ENCODE peak calls at places on chromosomes 2 and 18, in four cellular contexts. O, R, F and C are unnamed samples.

GRCh38 chr18:73283032-73283431 is 415.2 kb upstream of the NETO1 start:
- DNase-seq in O (no peak), R (no peak), F (peak), C (no peak)

GRCh38 chr18:27202771-27203170 is 17.7 kb upstream of the CHST9 start:
- DNase-seq in O (no peak), R (no peak), F (no peak), C (no peak)

GRCh38 chr2:63899639-63900038 is 57.9 kb downstream of the UGP2 start:
- DNase-seq in O (no peak), R (no peak), F (no peak), C (no peak)

GRCh38 chr2:94982661-94983060 is 42.8 kb upstream of the MAL start:
- DNase-seq in O (no peak), R (no peak), F (peak), C (no peak)

GRCh38 chr2:98805412-98806265 is 74.7 kb upstream of the MGAT4A start:
- DNase-seq in O (peak), R (no peak), F (peak), C (peak)

GRCh38 chr2:70921839-70922590 is 13.7 kb upstream of the ATP6V1B1 start:
- DNase-seq in O (peak), R (no peak), F (no peak), C (no peak)

GRCh38 chr2:167626301-167626700 is 621.1 kb downstream of the STK39 start:
- DNase-seq in O (no peak), R (no peak), F (no peak), C (no peak)

GRCh38 chr18:61643884-61644647 is 248.7 kb downstream of the RNF152 start:
- DNase-seq in O (no peak), R (no peak), F (no peak), C (no peak)

GRCh38 chr2:100880730-100881129 is 60.8 kb downstream of the NPAS2 start:
- DNase-seq in O (no peak), R (no peak), F (no peak), C (no peak)

GRCh38 chr2:117763806-117764205 is 50.7 kb upstream of the DDX18 start:
- DNase-seq in O (no peak), R (no peak), F (no peak), C (no peak)

DNA sequence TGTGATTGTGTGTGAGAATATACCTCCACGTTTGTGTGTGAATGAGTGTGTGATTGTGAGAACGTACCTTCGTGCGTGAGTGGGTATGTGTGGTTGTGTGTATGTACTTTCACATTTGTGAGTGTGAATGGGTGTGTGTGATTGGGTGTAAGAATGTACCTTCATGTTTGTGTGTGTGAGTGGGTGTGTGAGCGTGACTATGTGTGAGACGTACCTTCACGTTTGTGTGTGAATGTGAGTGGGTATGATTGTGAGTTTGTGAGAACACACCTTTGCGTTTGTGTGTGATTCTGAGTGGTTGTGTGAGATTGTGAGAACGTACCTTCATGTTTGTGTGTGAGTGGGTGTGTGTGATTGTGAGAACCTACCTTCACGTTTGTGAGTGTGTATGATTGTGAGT is 5.8 kb upstream of the ADCY3 start:
- DNase-seq in O (no peak), R (no peak), F (no peak), C (no peak)
- TF ChIP-seq CTCF in O (no peak), R (no peak), F (no peak), C (no peak)

GRCh38 chr2:8282858-8283252 is 399.0 kb upstream of the ID2 start:
- DNase-seq in O (no peak), R (no peak), F (no peak), C (no peak)

GRCh38 chr2:8281950-8282857 is 399.7 kb upstream of the ID2 start:
- DNase-seq in O (no peak), R (no peak), F (no peak), C (no peak)

GRCh38 chr2:8285898-8286297 is 396.0 kb upstream of the ID2 start:
- DNase-seq in O (no peak), R (no peak), F (no peak), C (no peak)

GRCh38 chr2:8288206-8288605 is 393.6 kb upstream of the ID2 start:
- DNase-seq in O (no peak), R (no peak), F (no peak), C (no peak)

DNA sequence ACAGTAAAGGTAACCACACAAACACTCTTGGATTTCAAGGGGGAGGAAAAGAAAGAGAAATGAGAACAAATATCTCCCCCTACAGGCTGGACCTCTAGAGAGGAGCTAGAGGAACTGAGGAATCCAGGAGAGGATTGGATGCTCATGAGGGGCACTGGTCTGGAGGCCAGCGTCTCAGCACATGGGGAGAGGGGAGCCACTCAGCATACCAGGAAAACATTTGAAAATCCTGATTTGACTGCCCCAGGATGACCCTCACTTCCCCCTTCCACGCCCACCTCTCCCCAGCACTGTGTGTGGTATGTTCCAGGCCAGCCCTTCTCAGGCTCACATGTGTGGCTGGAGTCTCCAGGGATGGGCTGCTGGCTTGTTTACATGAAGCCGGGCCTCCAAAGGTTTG is 396.8 kb upstream of the ID2 start:
- DNase-seq in O (peak), R (no peak), F (no peak), C (no peak)
- TF ChIP-seq CTCF in O (peak), R (no peak), F (no peak), C (no peak)

DNA sequence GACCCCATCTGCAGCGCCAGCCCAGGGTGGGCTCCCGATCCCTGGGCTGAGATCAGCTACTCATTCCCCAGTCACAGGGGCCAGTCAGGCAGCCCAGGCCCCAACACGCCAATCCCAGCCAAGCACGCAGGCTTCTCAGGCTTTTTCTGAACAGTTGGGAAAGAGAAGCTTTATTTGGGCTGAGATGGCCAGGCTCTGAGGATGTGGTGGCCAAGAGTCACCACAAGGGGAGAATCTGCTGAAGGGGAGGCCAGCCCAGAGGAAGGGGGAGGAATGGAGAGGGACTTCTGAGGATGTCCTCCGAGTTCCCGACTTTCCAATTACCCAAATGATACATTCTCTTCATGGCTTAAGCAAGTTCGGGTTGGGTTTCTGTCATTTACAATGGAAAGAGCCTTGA is 2.8 kb upstream of the DIPK1C start:
- DNase-seq in O (no peak), R (no peak), F (no peak), C (no peak)
- TF ChIP-seq CTCF in O (peak), R (no peak), F (no peak), C (no peak)

GRCh38 chr2:159118115-159118858 is 149.8 kb downstream of the TANC1 start:
- DNase-seq in O (peak), R (peak), F (peak), C (peak)

GRCh38 chr2:159119652-159120257 is 151.3 kb downstream of the TANC1 start:
- DNase-seq in O (no peak), R (no peak), F (peak), C (no peak)

GRCh38 chr2:159116922-159117321 is 148.5 kb downstream of the TANC1 start:
- DNase-seq in O (no peak), R (no peak), F (no peak), C (no peak)

GRCh38 chr2:159117658-159118057 is 149.2 kb downstream of the TANC1 start:
- DNase-seq in O (no peak), R (no peak), F (no peak), C (no peak)

DNA sequence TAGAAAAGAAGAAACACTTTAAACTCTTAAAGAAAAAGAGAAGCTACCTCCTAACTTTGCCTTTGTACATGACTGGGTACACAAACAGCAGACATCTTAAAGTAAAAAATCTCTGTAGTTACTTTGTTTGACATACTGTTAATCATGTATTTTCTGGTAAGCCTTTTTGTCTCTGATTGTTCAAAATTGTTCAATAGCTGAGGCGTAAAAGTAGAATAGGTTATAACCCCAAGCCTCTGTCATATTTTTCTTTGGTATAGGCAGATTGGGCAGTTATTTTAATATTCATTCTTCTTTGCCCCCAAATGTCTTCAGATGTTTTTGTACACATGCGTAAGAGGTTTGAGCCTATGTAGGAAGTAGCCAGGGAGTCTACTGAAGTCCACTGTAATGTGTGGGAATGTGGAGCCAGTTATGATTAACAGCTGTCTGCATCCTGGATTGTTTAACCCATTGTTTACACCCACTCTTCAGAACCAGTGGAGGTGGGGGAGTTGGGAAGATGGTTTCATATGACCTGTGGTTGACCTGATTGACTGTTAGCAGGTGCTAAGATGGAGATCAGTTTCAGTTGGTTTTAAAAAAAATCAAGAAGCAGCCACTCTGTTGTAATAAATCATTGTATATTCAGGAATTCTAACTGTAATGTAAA is 150.5 kb downstream of the TANC1 start:
- DNase-seq in O (no peak), R (no peak), F (no peak), C (no peak)
- TF ChIP-seq CTCF in O (no peak), R (no peak), F (no peak), C (no peak)

DNA sequence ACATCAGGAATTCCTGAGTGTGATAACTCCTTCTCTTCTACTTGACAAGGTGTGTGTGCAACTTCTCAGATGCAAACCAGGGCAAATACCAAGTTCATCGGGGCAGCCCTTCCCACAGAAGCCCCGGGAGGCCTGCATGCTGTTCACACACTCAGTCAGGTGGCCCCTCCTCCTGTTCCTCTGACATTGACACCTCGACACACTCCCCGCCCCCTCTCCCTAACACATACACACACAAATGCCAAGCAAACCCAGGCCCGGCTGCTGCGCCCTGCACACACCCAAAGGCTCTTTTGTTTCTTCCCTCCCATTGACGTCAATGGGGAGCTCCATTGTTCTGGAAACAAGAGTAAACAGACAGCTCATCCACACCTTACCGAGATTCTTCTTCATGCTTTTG is 1.7 kb upstream of the PER2 start:
- DNase-seq in O (peak), R (peak), F (no peak), C (no peak)
- TF ChIP-seq CTCF in O (no peak), R (no peak), F (no peak), C (no peak)

GRCh38 chr18:67710639-67711038 is 194.1 kb upstream of the DSEL start:
- DNase-seq in O (peak), R (no peak), F (no peak), C (no peak)

GRCh38 chr18:67705748-67706147 is 189.2 kb upstream of the DSEL start:
- DNase-seq in O (no peak), R (no peak), F (no peak), C (no peak)
- TF ChIP-seq CTCF in O (no peak), R (no peak), F (no peak), C (no peak)

GRCh38 chr2:199459286-199460100 is 1.8 kb upstream of the SATB2 start:
- DNase-seq in O (peak), R (peak), F (peak), C (no peak)

GRCh38 chr2:199457147-199458016 is at the start of gene SATB2:
- DNase-seq in O (peak), R (no peak), F (peak), C (no peak)

GRCh38 chr2:199458017-199458805 is 472 bp upstream of the SATB2 start:
- DNase-seq in O (peak), R (no peak), F (peak), C (no peak)

GRCh38 chr2:199460101-199460671 is 2.4 kb upstream of the SATB2 start:
- DNase-seq in O (no peak), R (no peak), F (no peak), C (no peak)

GRCh38 chr2:199458806-199459285 is 1.1 kb upstream of the SATB2 start:
- DNase-seq in O (no peak), R (no peak), F (no peak), C (no peak)
- TF ChIP-seq CTCF in O (no peak), R (no peak), F (no peak), C (no peak)

GRCh38 chr2:197308635-197309368 is 1.8 kb downstream of the ANKRD44 start:
- DNase-seq in O (no peak), R (no peak), F (no peak), C (no peak)

GRCh38 chr2:197311521-197312033 is 997 bp upstream of the ANKRD44 start:
- DNase-seq in O (no peak), R (no peak), F (no peak), C (no peak)

GRCh38 chr2:197309369-197310231 is 980 bp downstream of the ANKRD44 start:
- DNase-seq in O (peak), R (no peak), F (no peak), C (no peak)

GRCh38 chr2:197310940-197311485 is 433 bp upstream of the ANKRD44 start:
- DNase-seq in O (no peak), R (peak), F (no peak), C (no peak)

DNA sequence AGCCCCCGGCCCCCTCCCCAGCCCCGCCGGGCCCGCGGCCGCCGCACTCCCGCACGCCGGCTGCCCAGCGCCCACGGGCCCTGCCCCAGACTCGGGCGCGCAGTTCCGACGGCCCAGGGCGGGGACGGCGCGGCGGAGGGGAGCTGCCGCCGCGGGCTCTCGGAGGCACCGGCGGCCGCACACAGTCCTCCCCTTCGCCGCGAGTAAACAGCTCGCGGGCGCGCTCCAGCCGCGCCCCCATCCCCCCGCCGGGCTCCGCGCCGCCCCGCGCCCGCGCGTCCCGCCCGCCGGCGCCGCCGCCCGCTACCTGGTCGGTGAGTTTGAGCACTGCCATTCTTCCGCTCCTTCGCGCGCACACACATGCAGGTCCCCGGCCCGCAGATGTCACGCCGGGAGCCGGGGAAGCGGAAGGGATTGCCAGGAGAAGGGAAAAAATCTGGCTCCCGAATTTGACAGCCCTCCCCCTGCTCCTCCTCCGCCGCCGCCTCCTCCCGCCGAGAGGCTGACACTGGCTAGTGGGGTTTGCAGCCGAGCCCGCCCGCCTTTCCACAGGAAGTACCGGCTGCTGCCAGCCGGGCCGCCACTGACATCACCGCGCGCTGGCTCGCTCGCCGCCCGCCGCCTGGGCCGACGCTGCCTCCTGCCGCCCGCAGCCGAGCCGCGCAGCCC is at the start of gene ANKRD44:
- DNase-seq in O (peak), R (peak), F (peak), C (peak)
- TF ChIP-seq CTCF in O (peak), R (peak), F (no peak), C (peak)

DNA sequence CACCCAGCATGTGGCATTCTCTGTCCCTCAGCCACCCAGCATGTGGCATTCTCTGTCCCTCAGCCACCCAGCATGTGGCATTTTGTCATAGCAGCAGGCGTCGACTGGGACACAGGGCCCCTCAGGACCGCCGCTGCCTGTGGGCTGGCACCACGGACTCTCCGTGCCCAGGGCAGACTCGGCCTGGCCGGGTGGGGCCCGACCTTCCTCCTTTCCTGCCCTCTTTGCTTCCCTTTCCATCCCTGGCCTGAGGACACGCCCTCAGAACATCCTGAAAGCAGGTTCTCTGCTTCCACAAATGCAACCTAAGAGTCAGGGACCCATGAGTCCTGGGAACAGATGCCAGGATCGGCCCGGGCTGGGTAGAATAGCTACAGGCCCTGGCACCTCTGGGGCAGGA is 291.4 kb upstream of the SALL3 start:
- DNase-seq in O (no peak), R (no peak), F (no peak), C (no peak)
- TF ChIP-seq CTCF in O (no peak), R (no peak), F (no peak), C (no peak)

GRCh38 chr2:163687213-163687612 is 48.6 kb downstream of the FIGN start:
- DNase-seq in O (no peak), R (no peak), F (no peak), C (no peak)

GRCh38 chr2:163690896-163691295 is 44.9 kb downstream of the FIGN start:
- DNase-seq in O (no peak), R (no peak), F (no peak), C (no peak)

GRCh38 chr2:163693484-163693883 is 42.3 kb downstream of the FIGN start:
- DNase-seq in O (no peak), R (no peak), F (no peak), C (no peak)

GRCh38 chr2:163692611-163693482 is 43.0 kb downstream of the FIGN start:
- DNase-seq in O (no peak), R (no peak), F (no peak), C (no peak)

DNA sequence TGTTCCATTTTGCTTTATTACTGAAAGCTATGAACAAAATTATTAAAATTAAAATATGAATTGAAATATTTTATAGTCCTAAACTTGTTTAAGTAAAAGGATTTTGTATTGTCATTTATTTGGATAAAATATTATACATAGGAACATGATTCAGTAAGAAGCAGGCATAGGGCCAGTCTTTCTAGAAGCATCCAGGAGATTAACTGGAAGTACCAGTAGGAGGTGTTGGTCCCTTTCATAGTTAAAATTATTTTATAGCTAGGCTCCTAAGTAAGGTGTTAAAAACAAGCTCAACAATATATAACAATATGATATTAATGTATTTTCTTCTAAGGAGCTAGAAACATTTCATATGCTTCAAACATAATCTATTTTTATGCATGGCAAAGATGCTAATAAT is 43.7 kb downstream of the FIGN start:
- DNase-seq in O (no peak), R (no peak), F (no peak), C (no peak)
- TF ChIP-seq CTCF in O (no peak), R (no peak), F (no peak), C (no peak)